ENCODE peak calls at places on chromosomes 2 and 18, in six cellular contexts. B, K, Z, A, D and I are unnamed samples.

GRCh38 chr2:18404708-18405107 is 155.7 kb downstream of the RDH14 start:
- DNase-seq in B (no peak), K (peak), Z (no peak), A (no peak), D (no peak), I (no peak)

GRCh38 chr18:63480476-63480875 is 3.7 kb downstream of the SERPINB5 start:
- DNase-seq in B (no peak), K (no peak), Z (no peak), A (no peak), D (peak), I (no peak)

GRCh38 chr18:48940854-48941531 is 9.8 kb downstream of the SMAD7 start:
- DNase-seq in B (peak), K (no peak), Z (no peak), A (no peak), D (peak), I (no peak)

GRCh38 chr2:210432633-210433032 is 43.9 kb downstream of the LANCL1 start:
- DNase-seq in B (no peak), K (no peak), Z (no peak), A (no peak), D (no peak), I (no peak)

GRCh38 chr18:26425148-26425531 is 123.2 kb downstream of the KCTD1 start:
- DNase-seq in B (peak), K (no peak), Z (no peak), A (no peak), D (no peak), I (no peak)

GRCh38 chr2:75142081-75142480 is 57.2 kb downstream of the TACR1 start:
- DNase-seq in B (no peak), K (no peak), Z (no peak), A (no peak), D (no peak), I (no peak)

GRCh38 chr2:29475446-29476006 is 360.3 kb downstream of the CLIP4 start:
- DNase-seq in B (no peak), K (no peak), Z (no peak), A (no peak), D (no peak), I (no peak)

GRCh38 chr2:128319773-128320608 is 1.3 kb upstream of the HS6ST1 start:
- DNase-seq in B (no peak), K (no peak), Z (no peak), A (no peak), D (no peak), I (peak)

GRCh38 chr2:182301093-182301492 is 125.7 kb downstream of the PDE1A start:
- DNase-seq in B (no peak), K (no peak), Z (no peak), A (no peak), D (no peak), I (no peak)

GRCh38 chr2:149538138-149538833 is 49.3 kb downstream of the MMADHC start:
- DNase-seq in B (no peak), K (no peak), Z (no peak), A (peak), D (no peak), I (no peak)

GRCh38 chr2:131143803-131144202 is 38.7 kb downstream of the PLEKHB2 start:
- DNase-seq in B (peak), K (no peak), Z (no peak), A (no peak), D (no peak), I (no peak)

GRCh38 chr2:23069935-23070334 is 315.0 kb upstream of the KLHL29 start:
- DNase-seq in B (no peak), K (no peak), Z (no peak), A (no peak), D (no peak), I (no peak)

GRCh38 chr2:168773719-168774521 is 28.5 kb upstream of the NOSTRIN start:
- DNase-seq in B (peak), K (no peak), Z (no peak), A (peak), D (peak), I (peak)

GRCh38 chr2:105378276-105378840 is 20.5 kb downstream of the FHL2 start:
- DNase-seq in B (no peak), K (no peak), Z (no peak), A (peak), D (no peak), I (no peak)

GRCh38 chr2:119207447-119207846 is 16.2 kb upstream of the STEAP3 start:
- DNase-seq in B (no peak), K (no peak), Z (no peak), A (no peak), D (no peak), I (no peak)

GRCh38 chr2:79511320-79511951 is 1.4 kb upstream of the CTNNA2 start:
- DNase-seq in B (peak), K (peak), Z (peak), A (peak), D (peak), I (peak)

GRCh38 chr2:43611987-43612894 is 16.4 kb upstream of the THADA start:
- DNase-seq in B (peak), K (peak), Z (no peak), A (peak), D (peak), I (peak)

DNA sequence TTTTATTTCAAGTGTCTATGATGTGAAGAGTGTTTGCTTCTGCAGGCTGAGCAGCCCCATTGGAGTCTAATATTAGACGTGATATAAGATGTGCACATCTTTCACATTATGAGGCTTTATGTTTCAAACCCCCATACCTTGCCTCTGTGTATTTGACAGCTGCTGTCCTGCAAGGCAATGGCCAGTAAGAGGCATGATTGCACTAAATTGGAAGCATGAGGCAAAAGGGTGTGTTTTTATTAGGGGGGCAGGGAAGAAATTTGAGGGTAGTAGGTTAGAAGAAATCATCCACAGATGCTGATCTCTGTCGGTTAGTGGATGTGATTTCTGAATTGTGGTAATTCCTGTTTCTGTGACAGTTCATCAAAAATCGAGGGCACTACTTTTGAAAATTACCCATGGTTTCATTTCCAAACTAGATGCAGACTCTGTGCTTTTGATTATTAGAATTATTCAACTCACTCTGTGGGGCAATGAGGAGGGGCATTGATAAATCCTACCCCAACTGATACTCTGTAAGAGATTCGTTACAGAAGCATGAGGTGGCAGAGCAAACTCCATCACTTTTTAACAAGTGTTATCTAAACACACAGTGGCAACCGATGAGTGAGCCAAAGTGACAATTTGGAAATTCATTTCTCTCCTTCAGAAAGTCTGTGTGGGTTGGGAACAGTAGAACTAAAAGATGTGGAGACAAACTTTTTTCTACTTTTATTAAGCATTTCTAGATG is 452.9 kb downstream of the ARHGAP15 start:
- DNase-seq in B (peak), K (no peak), Z (no peak), A (no peak), D (no peak), I (no peak)
- H3K14ac ChIP-seq in B (no peak), K (no peak), Z (no peak), A (no peak), D (no peak), I (no peak)

GRCh38 chr2:112305132-112305531 is 29.7 kb downstream of the ZC3H6 start:
- DNase-seq in B (no peak), K (no peak), Z (no peak), A (no peak), D (no peak), I (no peak)
- H3K27ac ChIP-seq in B (no peak), K (no peak), Z (no peak), A (no peak), D (no peak), I (no peak)

DNA sequence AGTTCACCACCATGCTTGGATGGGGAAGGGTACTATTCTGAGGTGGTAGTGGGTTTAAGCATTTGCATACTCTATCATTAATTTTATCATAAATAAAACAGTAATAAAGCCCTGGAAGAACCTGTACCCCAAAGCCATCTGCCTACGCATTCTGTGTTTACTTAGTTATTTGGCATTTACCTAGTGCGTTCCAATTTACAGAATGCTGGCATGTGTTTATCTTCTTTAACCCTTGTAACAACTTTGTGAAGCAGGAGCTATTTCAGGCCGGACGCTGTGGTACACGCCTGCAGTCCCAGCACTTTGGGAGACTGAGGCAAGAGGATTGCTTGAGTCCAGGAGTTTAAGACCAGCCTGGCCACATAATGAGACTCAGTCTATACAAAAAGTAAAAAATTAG is 17.8 kb upstream of the ODC1 start:
- DNase-seq in B (no peak), K (no peak), Z (no peak), A (no peak), D (no peak), I (no peak)
- H3K14ac ChIP-seq in B (no peak), K (no peak), Z (no peak), A (no peak), D (no peak), I (no peak)

DNA sequence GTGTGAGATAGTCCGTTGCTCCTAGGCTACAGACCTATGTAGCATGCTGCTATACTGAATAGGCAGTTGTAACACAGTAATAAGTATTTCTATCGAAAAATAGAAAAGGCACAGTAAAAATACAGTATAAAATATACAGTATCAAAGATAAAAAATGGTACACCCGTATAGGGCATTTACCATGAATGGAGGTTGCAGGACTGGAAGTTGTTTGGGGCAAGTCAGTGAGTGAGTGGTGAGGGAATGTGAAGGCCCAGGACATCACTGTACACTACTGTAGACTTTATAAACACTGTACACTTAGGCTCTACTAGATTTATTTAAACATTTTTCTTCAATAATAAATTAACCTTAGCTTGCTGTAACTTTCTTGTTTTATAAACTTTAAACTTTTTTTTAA is 3.5 kb downstream of the MAP3K20 start:
- DNase-seq in B (peak), K (no peak), Z (no peak), A (no peak), D (peak), I (no peak)
- H3K27ac ChIP-seq in B (peak), K (no peak), Z (no peak), A (no peak), D (peak), I (no peak)

GRCh38 chr2:239607795-239608171 is 207.0 kb upstream of the HDAC4 start:
- DNase-seq in B (no peak), K (no peak), Z (no peak), A (no peak), D (no peak), I (peak)

GRCh38 chr2:239605409-239605808 is 204.6 kb upstream of the HDAC4 start:
- DNase-seq in B (no peak), K (no peak), Z (no peak), A (no peak), D (no peak), I (no peak)

GRCh38 chr2:239608723-239609122 is 207.9 kb upstream of the HDAC4 start:
- DNase-seq in B (no peak), K (no peak), Z (no peak), A (no peak), D (no peak), I (peak)

GRCh38 chr2:239605976-239606375 is 205.2 kb upstream of the HDAC4 start:
- DNase-seq in B (no peak), K (no peak), Z (no peak), A (no peak), D (no peak), I (no peak)

DNA sequence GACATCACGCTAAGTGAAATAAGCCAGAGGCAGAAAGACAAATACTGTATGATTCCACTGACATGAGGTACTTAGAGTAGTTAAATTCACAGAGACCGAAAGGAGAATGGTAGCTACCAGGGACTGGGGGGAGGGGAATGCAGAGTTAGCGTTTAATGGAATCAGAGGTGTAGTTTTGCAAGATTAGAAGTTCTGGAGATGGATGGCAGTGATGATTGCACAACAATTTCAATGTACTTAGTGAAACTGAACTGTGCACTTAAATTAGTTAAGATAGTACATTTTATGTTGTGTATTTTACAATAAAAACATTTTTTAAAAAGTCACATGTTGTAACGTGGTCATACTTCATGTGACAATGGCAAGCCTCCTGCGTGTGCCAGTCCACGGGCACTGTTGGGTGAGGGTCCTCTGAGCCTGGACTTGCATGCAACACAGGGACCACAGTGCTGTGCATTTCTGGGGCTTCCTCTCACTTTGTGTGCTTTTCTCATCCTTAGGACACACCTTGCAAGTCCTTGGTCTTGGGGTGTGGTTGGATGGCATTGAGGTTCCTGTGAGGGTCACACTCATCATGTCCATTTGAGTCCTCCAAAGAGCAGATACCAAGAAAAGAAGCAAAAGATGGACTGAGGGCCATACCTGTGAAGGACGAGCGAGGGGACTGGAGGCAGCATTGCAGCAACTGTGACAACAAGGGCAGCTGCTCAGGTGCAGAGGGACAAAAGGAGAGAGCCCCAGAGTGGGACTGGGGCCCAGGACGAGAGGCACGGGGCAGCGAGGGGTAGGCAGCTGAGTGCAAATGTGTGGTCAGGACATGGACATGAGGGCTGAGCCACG is 206.4 kb upstream of the HDAC4 start:
- DNase-seq in B (no peak), K (no peak), Z (no peak), A (no peak), D (no peak), I (no peak)
- H3K14ac ChIP-seq in B (no peak), K (no peak), Z (no peak), A (no peak), D (no peak), I (no peak)

GRCh38 chr18:78875998-78876650 is 103.5 kb upstream of the SALL3 start:
- DNase-seq in B (no peak), K (no peak), Z (no peak), A (no peak), D (no peak), I (no peak)
- H3K27ac ChIP-seq in B (no peak), K (no peak), Z (no peak), A (no peak), D (no peak), I (no peak)

DNA sequence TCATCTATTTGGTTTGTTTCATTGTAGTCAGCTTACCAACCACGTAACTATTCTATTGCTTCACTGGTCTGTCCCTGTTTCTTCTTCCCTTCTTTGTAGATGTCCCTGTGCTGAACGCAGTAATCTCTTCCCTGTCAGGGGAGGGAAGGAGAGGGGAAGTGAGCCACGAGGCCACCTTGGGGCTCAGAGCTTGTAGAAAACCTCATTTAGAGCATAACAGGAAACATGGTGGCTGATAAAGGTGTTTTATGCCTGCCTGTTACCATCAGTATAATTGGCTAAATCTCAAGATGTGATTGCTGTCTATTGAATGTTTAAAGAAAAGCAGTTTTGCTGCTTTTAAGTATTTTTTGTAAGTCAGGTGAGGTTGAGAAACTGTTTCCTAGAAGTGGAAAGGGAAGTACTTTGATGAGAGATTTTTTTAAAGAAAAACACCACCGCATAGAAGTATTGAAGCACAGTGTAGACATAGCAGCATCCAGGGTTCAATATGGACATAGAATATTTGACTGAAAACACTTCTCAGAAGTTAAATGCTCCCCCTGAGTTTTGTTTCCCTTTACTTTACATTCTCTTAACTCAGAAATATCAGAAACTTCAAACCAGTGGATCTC is 59.7 kb upstream of the PDK1 start:
- DNase-seq in B (no peak), K (no peak), Z (no peak), A (no peak), D (no peak), I (no peak)
- H3K14ac ChIP-seq in B (no peak), K (no peak), Z (no peak), A (no peak), D (no peak), I (no peak)

GRCh38 chr2:176554107-176555048 is 285.1 kb downstream of the MTX2 start:
- DNase-seq in B (peak), K (peak), Z (no peak), A (no peak), D (peak), I (peak)
- H3K27ac ChIP-seq in B (no peak), K (no peak), Z (no peak), A (no peak), D (peak), I (no peak)

GRCh38 chr18:75112486-75113096 is 96.3 kb downstream of the PTGR3 start:
- DNase-seq in B (no peak), K (no peak), Z (no peak), A (no peak), D (no peak), I (no peak)
- H3K14ac ChIP-seq in B (no peak), K (no peak), Z (no peak), A (no peak), D (no peak), I (no peak)

GRCh38 chr2:20538308-20539132 is 91.6 kb downstream of the RHOB start:
- DNase-seq in B (no peak), K (no peak), Z (no peak), A (no peak), D (no peak), I (no peak)
- H3K27ac ChIP-seq in B (no peak), K (no peak), Z (no peak), A (no peak), D (no peak), I (no peak)